ENCODE peak calls at places on chromosomes 1 and 21, in nine cellular contexts. R is adrenal gland; G is stimulated activated CD4-positive, alpha-beta T cell treated with anti-CD3 and anti-CD28 coated beads, Interleukin-12 subunit alpha, Interleukin-12 subunit beta, amount 100 ng/mL, for 4 hours; M is GM12892; L is body of pancreas; S is A172; X is right cardiac atrium; Y is NCI-H1092 treated with DMSO at 0.1 percent for 48 hours; K is HFF-Myc. Z is an unnamed sample.

GRCh38 chr1:65431111-65431705 is 10.7 kb downstream of the LEPR start:
- DNase-seq in L (no peak), X (no peak), G (no peak), Y (peak), S (peak), M (no peak), R (no peak), K (no peak), Z (no peak)

GRCh38 chr1:43452789-43453441 is 816 bp downstream of the HYI start:
- DNase-seq in G (no peak), X (peak), M (no peak), Y (peak), K (no peak), L (peak), S (no peak), R (no peak), Z (no peak)

GRCh38 chr1:222654849-222655248 is 37.0 kb downstream of the MIA3 start:
- DNase-seq in K (no peak), G (peak), S (peak), R (peak), X (no peak), L (no peak), Y (no peak), M (no peak), Z (peak)

GRCh38 chr21:18026359-18026758 is 207.2 kb upstream of the C21orf91 start:
- DNase-seq in R (no peak), M (no peak), X (no peak), L (no peak), Y (no peak), S (no peak), G (no peak), K (no peak), Z (no peak)

GRCh38 chr1:2796890-2797740 is 4.4 kb downstream of the TTC34 start:
- DNase-seq in K (no peak), R (no peak), Y (no peak), L (no peak), M (no peak), X (no peak), S (no peak), G (no peak), Z (no peak)

GRCh38 chr1:21324368-21325137 is 34.3 kb upstream of the ECE1 start:
- DNase-seq in G (peak), L (peak), S (peak), R (peak), X (peak), Y (no peak), K (peak), M (no peak), Z (peak)

GRCh38 chr1:15172405-15173259 is 19.1 kb downstream of the TMEM51 start:
- DNase-seq in X (no peak), S (no peak), R (peak), K (no peak), Y (no peak), M (no peak), L (no peak), G (no peak), Z (no peak)

GRCh38 chr1:15168479-15168878 is 14.9 kb downstream of the TMEM51 start:
- DNase-seq in S (peak), K (no peak), Y (no peak), L (no peak), R (peak), M (no peak), X (no peak), G (no peak), Z (no peak)

GRCh38 chr21:42767561-42767835 is 111.8 kb downstream of the WDR4 start:
- DNase-seq in K (no peak), L (no peak), R (no peak), Y (no peak), S (no peak), X (no peak), G (no peak), M (no peak), Z (no peak)

GRCh38 chr21:21907271-21907670 is 909.1 kb downstream of the NCAM2 start:
- DNase-seq in R (no peak), X (no peak), Y (no peak), L (no peak), G (no peak), M (no peak), K (no peak), S (no peak), Z (no peak)

GRCh38 chr1:197265168-197265567 is 2.9 kb upstream of the CRB1 start:
- DNase-seq in S (no peak), M (no peak), L (no peak), R (no peak), G (no peak), X (no peak), Y (no peak), K (no peak), Z (no peak)

Z was measured in activated T-cell treated with anti-CD3 and anti-CD28 coated beads, Interleukin-2, amount 50 U/mL, for 4 hours.